ENCODE peak calls at places on chromosome 5, in ten cellular contexts. U, H, Z, K, M, A, Q, O, W and J are unnamed samples.
A peak's percentile ranks its signal among the peaks of the same experiment; 100 is the strongest.

GRCh38 chr5:74336286-74336685 is 304.2 kb downstream of the ENC1 start:
- DNase-seq in U (no peak), H (no peak), Z (no peak), K (no peak), M (no peak), A (no peak), Q (no peak), O (no peak), W (no peak), J (no peak)

GRCh38 chr5:88944751-88945507 is 61.9 kb upstream of the MEF2C start:
- DNase-seq in U (no peak), H (peak; percentile 39), Z (no peak), K (no peak), M (peak; percentile 58), A (no peak), Q (peak; percentile 49), O (no peak), W (no peak), J (no peak)

GRCh38 chr5:169548315-169548714 is 35.3 kb upstream of the SPDL1 start:
- DNase-seq in U (no peak), H (peak; percentile 39), Z (no peak), K (no peak), M (peak; percentile 66), A (peak; percentile 33), Q (peak; percentile 62), O (no peak), W (no peak), J (no peak)

GRCh38 chr5:71744009-71744792 is 25.1 kb downstream of the CARTPT start:
- DNase-seq in U (no peak), H (no peak), Z (no peak), K (peak; percentile 9), M (no peak), A (no peak), Q (no peak), O (no peak), W (no peak), J (no peak)

GRCh38 chr5:140115186-140115500 is 1.2 kb downstream of the PURA start:
- DNase-seq in U (no peak), H (no peak), Z (no peak), K (no peak), M (no peak), A (no peak), Q (no peak), O (no peak), W (no peak), J (no peak)

GRCh38 chr5:125603321-125603720 is 819.9 kb upstream of the GRAMD2B start:
- DNase-seq in U (no peak), H (peak; percentile 63), Z (no peak), K (no peak), M (no peak), A (no peak), Q (no peak), O (no peak), W (no peak), J (no peak)

GRCh38 chr5:121299153-121299552 is 552.5 kb upstream of the FTMT start:
- DNase-seq in U (no peak), H (no peak), Z (no peak), K (no peak), M (no peak), A (no peak), Q (no peak), O (no peak), W (no peak), J (no peak)

GRCh38 chr5:51373880-51374523 is 9.2 kb upstream of the ISL1 start:
- DNase-seq in U (no peak), H (no peak), Z (no peak), K (no peak), M (no peak), A (no peak), Q (no peak), O (no peak), W (no peak), J (no peak)

GRCh38 chr5:143216211-143216610 is 187.3 kb downstream of the NR3C1 start:
- DNase-seq in U (no peak), H (no peak), Z (no peak), K (no peak), M (no peak), A (no peak), Q (no peak), O (no peak), W (no peak), J (no peak)

GRCh38 chr5:143218563-143219170 is 184.8 kb downstream of the NR3C1 start:
- DNase-seq in U (no peak), H (no peak), Z (peak; percentile 53), K (no peak), M (no peak), A (no peak), Q (no peak), O (no peak), W (no peak), J (no peak)

GRCh38 chr5:143217065-143217803 is 186.3 kb downstream of the NR3C1 start:
- DNase-seq in U (no peak), H (no peak), Z (no peak), K (no peak), M (no peak), A (no peak), Q (peak; percentile 42), O (no peak), W (no peak), J (no peak)

GRCh38 chr5:143219696-143220095 is 183.8 kb downstream of the NR3C1 start:
- DNase-seq in U (no peak), H (no peak), Z (no peak), K (no peak), M (no peak), A (no peak), Q (no peak), O (no peak), W (no peak), J (no peak)

GRCh38 chr5:143217804-143218160 is 185.7 kb downstream of the NR3C1 start:
- DNase-seq in U (no peak), H (no peak), Z (no peak), K (no peak), M (no peak), A (no peak), Q (no peak), O (no peak), W (no peak), J (no peak)
- H3K4me1 ChIP-seq in U (peaks cover 13% of the 10 kb centered on the region), H (peaks cover 12% of the 10 kb centered on the region), Z (peaks cover 15% of the 10 kb centered on the region), K (no peaks in the 10 kb centered on the region), M (no peaks in the 10 kb centered on the region), A (peaks cover 5% of the 10 kb centered on the region), Q (peaks cover 11% of the 10 kb centered on the region), O (peaks cover 3% of the 10 kb centered on the region), W (peaks cover 29% of the 10 kb centered on the region), J (peaks cover 48% of the 10 kb centered on the region)

GRCh38 chr5:52838306-52839015 is 50.7 kb downstream of the ITGA1 start:
- DNase-seq in U (no peak), H (peak; percentile 61), Z (no peak), K (no peak), M (no peak), A (no peak), Q (no peak), O (peak; percentile 76), W (no peak), J (no peak)

GRCh38 chr5:52839285-52839684 is 51.6 kb downstream of the ITGA1 start:
- DNase-seq in U (no peak), H (no peak), Z (no peak), K (no peak), M (no peak), A (no peak), Q (no peak), O (no peak), W (no peak), J (no peak)

GRCh38 chr5:52842111-52842510 is 54.4 kb downstream of the ITGA1 start:
- DNase-seq in U (no peak), H (no peak), Z (no peak), K (no peak), M (no peak), A (no peak), Q (no peak), O (no peak), W (no peak), J (no peak)

GRCh38 chr5:52841114-52841513 is 53.4 kb downstream of the ITGA1 start:
- DNase-seq in U (no peak), H (no peak), Z (no peak), K (no peak), M (no peak), A (no peak), Q (no peak), O (no peak), W (no peak), J (no peak)

GRCh38 chr5:52840286-52841050 is 52.8 kb downstream of the ITGA1 start:
- DNase-seq in U (no peak), H (peak; percentile 26), Z (no peak), K (no peak), M (no peak), A (no peak), Q (peak; percentile 72), O (no peak), W (no peak), J (no peak)
- H3K4me3 ChIP-seq in U (no peak overlapping the region), H (no peak overlapping the region), Z (no peak overlapping the region), K (no peak overlapping the region), M (no peak overlapping the region), A (no peak overlapping the region), Q (no peak overlapping the region), O (no peak overlapping the region), W (no peak overlapping the region), J (no peak overlapping the region)

GRCh38 chr5:150500328-150500841 is 7.5 kb upstream of the NDST1 start:
- DNase-seq in U (no peak), H (no peak), Z (no peak), K (no peak), M (no peak), A (no peak), Q (no peak), O (no peak), W (no peak), J (no peak)

GRCh38 chr5:150502847-150503246 is 5.1 kb upstream of the NDST1 start:
- DNase-seq in U (no peak), H (no peak), Z (no peak), K (no peak), M (no peak), A (no peak), Q (no peak), O (no peak), W (no peak), J (no peak)

GRCh38 chr5:150500905-150501304 is 7.0 kb upstream of the NDST1 start:
- DNase-seq in U (no peak), H (no peak), Z (no peak), K (no peak), M (no peak), A (no peak), Q (no peak), O (no peak), W (no peak), J (no peak)

GRCh38 chr5:150503386-150503785 is 4.5 kb upstream of the NDST1 start:
- DNase-seq in U (no peak), H (no peak), Z (no peak), K (peak; percentile 61), M (no peak), A (no peak), Q (no peak), O (no peak), W (no peak), J (no peak)

DNA sequence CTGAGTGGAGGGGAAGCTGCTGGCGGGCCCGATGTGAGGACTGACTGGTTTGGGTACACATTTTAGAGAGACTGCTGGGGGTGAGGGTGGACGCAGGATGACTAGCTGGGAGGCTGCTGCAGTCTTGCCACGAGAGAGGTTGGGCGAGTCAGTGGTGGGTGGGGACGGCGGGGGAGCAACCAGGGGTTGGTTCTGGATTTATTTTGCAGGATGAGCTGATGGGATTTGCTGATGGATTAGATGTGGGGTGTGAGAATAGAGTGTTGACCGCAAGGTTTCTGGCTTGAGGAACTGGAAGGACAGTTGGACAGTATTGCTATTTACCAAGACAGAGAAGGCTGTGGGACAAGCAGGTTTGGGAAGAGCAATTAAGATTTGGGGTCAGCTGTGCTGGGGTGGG is 5.8 kb upstream of the NDST1 start:
- DNase-seq in U (no peak), H (no peak), Z (no peak), K (no peak), M (no peak), A (no peak), Q (no peak), O (no peak), W (no peak), J (no peak)
- H3K27ac ChIP-seq in U (no peak overlapping the region), H (peak overlapping the region; percentile 29), Z (no peak overlapping the region), K (peak overlapping the region; percentile 76), M (no peak overlapping the region), A (peak overlapping the region; percentile 93), Q (peak overlapping the region; percentile 23), O (peak overlapping the region; percentile 70), W (no peak overlapping the region), J (peak overlapping the region; percentile 69)

DNA sequence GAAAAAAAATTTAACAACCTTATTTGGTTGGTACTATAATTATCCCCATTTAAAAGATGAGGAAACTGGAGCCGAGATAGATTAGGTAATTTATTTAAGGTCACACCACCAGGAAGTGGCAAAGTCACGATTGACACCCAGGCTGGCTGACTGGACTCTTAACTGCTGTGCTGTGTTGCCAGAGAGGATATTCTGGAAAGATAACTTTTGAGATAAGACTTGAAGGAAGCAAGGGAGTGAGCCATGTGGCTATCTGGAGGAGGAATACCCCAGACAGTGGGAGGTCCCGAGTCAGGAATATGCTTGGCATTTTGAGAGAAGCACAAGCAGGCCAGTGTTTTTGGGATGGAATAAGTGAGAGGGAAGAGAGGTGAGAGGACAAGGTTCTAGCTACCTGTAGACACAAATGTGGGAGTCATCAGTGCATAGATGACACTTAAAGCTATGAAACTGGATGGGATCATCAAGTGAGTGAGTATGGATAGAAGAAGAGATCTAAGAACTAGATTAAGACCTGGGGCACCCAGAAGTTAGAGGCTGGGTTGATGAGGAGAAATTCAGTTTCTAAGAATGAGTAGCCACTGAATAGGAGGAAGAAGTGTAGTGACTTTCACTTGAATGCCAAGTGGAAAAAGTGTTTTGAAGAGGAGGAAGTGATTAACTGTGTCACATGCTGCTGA is 25.5 kb downstream of the PDE8B start:
- DNase-seq in U (no peak), H (no peak), Z (no peak), K (no peak), M (no peak), A (no peak), Q (no peak), O (no peak), W (no peak), J (no peak)
- H3K4me1 ChIP-seq in U (no peaks in the 10 kb centered on the region), H (no peaks in the 10 kb centered on the region), Z (no peaks in the 10 kb centered on the region), K (no peaks in the 10 kb centered on the region), M (no peaks in the 10 kb centered on the region), A (no peaks in the 10 kb centered on the region), Q (no peaks in the 10 kb centered on the region), O (peaks cover 3% of the 10 kb centered on the region), W (peaks cover 3% of the 10 kb centered on the region), J (no peaks in the 10 kb centered on the region)